ENCODE peak calls at places on chromosomes 4 and X, in five cellular contexts. R is astrocyte of the spinal cord, N is breast epithelium, X is lower lobe of right lung, D is endothelial cell. V is an unnamed sample.
A peak's percentile ranks its signal among the peaks of the same experiment; 100 is the strongest.

GRCh38 chrX:701673-702072 is 71.1 kb downstream of the SHOX start:
- DNase-seq in R (no peak), N (no peak), X (no peak), D (no peak), V (no peak)

GRCh38 chr4:181224826-181225225 is 1018.4 kb upstream of the TENM3 start:
- DNase-seq in R (peak; percentile 29), N (no peak), X (no peak), D (no peak), V (no peak)

GRCh38 chr4:159174645-159175147 is 71.8 kb downstream of the RAPGEF2 start:
- DNase-seq in R (no peak), N (no peak), X (no peak), D (no peak), V (no peak)

GRCh38 chr4:176011523-176011922 is 54.1 kb upstream of the WDR17 start:
- DNase-seq in R (peak; percentile 30), N (no peak), X (no peak), D (no peak), V (no peak)

GRCh38 chrX:105461013-105461412 is 240.5 kb upstream of the TEX13A start:
- DNase-seq in R (no peak), N (no peak), X (no peak), D (no peak), V (no peak)

GRCh38 chr4:128385683-128386304 is 98.2 kb upstream of the PGRMC2 start:
- DNase-seq in R (peak; percentile 89), N (no peak), X (no peak), D (no peak), V (no peak)

GRCh38 chrX:17655232-17656034 is 81.9 kb upstream of the SCML1 start:
- DNase-seq in R (peak; percentile 22), N (no peak), X (no peak), D (peak; percentile 8), V (peak; percentile 51)

GRCh38 chr4:3047464-3048286 is 26.7 kb downstream of the HTT-AS start:
- DNase-seq in R (peak; percentile 32), N (peak; percentile 74), X (peak; percentile 76), D (peak; percentile 71), V (peak; percentile 67)

GRCh38 chr4:142406917-142407501 is 439.1 kb downstream of the INPP4B start:
- DNase-seq in R (no peak), N (no peak), X (no peak), D (no peak), V (no peak)

GRCh38 chr4:1523907-1524636 is 117.8 kb upstream of the NKX1-1 start:
- DNase-seq in R (no peak), N (no peak), X (peak; percentile 58), D (no peak), V (no peak)

GRCh38 chr4:24229976-24230375 is 340.1 kb upstream of the PPARGC1A start:
- DNase-seq in R (no peak), N (no peak), X (no peak), D (no peak), V (no peak)

GRCh38 chr4:675036-675804 is 878 bp downstream of the MYL5 start:
- DNase-seq in R (no peak), N (no peak), X (peak; percentile 47), D (peak; percentile 24), V (peak; percentile 18)

GRCh38 chr4:19254476-19254875 is 997.2 kb upstream of the SLIT2 start:
- DNase-seq in R (peak; percentile 72), N (no peak), X (no peak), D (no peak), V (no peak)

GRCh38 chr4:16253127-16253960 is 27.1 kb upstream of the TAPT1 start:
- DNase-seq in R (peak; percentile 78), N (no peak), X (no peak), D (no peak), V (no peak)

GRCh38 chr4:7155611-7156071 is 36.7 kb upstream of the SORCS2 start:
- DNase-seq in R (no peak), N (peak; percentile 50), X (peak; percentile 47), D (no peak), V (no peak)

GRCh38 chr4:106690487-106690886 is 321.9 kb upstream of the GIMD1 start:
- DNase-seq in R (peak; percentile 50), N (no peak), X (no peak), D (no peak), V (no peak)

DNA sequence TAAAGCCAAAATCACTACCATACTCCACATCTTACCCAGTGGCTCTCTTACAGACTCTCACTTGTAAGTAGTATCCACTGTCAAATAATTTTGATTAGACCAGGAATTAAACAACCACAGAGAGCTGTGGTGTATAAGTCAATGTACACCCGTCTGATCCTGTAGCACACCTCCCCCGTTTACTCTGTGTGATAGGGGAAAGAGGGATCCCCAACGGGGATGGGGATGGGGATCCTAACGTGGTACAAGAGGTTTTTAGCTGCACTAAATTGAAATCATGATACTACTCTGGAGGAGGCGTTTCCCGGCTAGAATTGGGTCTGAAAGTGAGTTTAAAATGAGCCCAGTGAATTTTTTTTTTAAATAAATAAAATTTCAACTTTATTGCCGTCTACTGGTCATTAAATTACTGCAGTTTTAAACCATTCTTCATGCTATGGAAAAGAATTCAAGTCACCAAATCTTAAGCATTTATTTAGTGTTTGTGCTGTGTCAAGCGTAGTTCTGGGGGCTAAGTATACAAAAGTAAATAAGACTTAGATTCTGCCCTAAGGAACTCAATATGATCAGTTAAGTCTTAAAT is 76.6 kb downstream of the INTS12 start:
- DNase-seq in R (no peak), N (no peak), X (no peak), D (no peak), V (no peak)
- TF ChIP-seq CTCF in R (peak; percentile 26), N (no peak), X (no peak), D (peak; percentile 78), V (no peak)

GRCh38 chr4:48557478-48557877 is 67.4 kb downstream of the ZAR1 start:
- DNase-seq in R (no peak), N (no peak), X (no peak), D (no peak), V (no peak)
- TF ChIP-seq CTCF in R (peak; percentile 38), N (no peak), X (no peak), D (peak; percentile 23), V (no peak)

GRCh38 chr4:108646706-108647105 is 3.7 kb upstream of the OSTC start:
- DNase-seq in R (no peak), N (no peak), X (no peak), D (no peak), V (no peak)

GRCh38 chr4:108650212-108651067 is at the start of gene OSTC:
- DNase-seq in R (peak; percentile 99), N (peak; percentile 92), X (peak; percentile 97), D (peak; percentile 92), V (peak; percentile 93)

GRCh38 chr4:108649863-108650211 is 562 bp upstream of the OSTC start:
- DNase-seq in R (no peak), N (no peak), X (no peak), D (no peak), V (no peak)

GRCh38 chr4:108651068-108651794 is 832 bp downstream of the OSTC start:
- DNase-seq in R (peak; percentile 66), N (no peak), X (no peak), D (no peak), V (no peak)
- TF ChIP-seq CTCF in R (no peak), N (no peak), X (no peak), D (no peak), V (no peak)

DNA sequence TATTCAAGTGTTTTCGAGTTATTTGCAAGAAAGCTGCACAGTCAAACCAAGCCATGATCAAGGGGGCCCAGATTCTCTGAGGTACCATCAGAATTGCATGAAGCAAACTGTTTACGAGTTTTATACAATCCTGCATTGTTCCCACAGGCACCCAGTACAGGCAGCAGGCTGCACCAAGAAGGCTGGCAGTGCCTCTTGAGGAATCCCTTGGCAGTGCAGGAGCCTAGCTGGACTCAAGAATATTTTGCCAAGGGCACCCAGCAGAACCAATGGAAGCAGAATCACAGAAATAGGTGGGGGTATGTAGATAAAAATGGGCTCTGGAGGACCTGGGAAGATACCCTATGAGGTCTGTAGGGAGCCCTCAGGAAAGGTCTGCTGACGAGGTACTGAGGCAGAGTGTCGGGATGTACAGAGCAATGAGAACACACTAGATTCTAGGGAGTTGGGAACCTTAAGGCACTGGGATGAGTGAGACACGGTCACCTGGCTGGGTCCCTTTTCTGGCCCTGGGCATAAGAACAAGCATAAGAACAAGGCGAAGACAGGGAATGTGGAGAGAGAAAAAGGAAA is 2.5 kb upstream of the PLP1 start:
- DNase-seq in R (peak; percentile 50), N (no peak), X (no peak), D (no peak), V (no peak)
- TF ChIP-seq CTCF in R (peak; percentile 56), N (no peak), X (peak; percentile 19), D (no peak), V (no peak)

GRCh38 chrX:15646543-15646942 is 18.1 kb downstream of the CLTRN start:
- DNase-seq in R (no peak), N (no peak), X (no peak), D (no peak), V (no peak)

GRCh38 chrX:15644560-15644872 is 20.1 kb downstream of the CLTRN start:
- DNase-seq in R (no peak), N (no peak), X (no peak), D (no peak), V (no peak)

GRCh38 chrX:15643786-15644559 is 20.6 kb downstream of the CLTRN start:
- DNase-seq in R (no peak), N (no peak), X (no peak), D (no peak), V (no peak)

GRCh38 chrX:15646031-15646430 is 18.6 kb downstream of the CLTRN start:
- DNase-seq in R (no peak), N (no peak), X (no peak), D (no peak), V (no peak)

GRCh38 chrX:15645266-15645665 is 19.3 kb downstream of the CLTRN start:
- DNase-seq in R (no peak), N (no peak), X (no peak), D (no peak), V (no peak)
- TF ChIP-seq CTCF in R (no peak), N (no peak), X (no peak), D (no peak), V (no peak)

GRCh38 chr4:166174717-166175510 is 301.9 kb downstream of the TLL1 start:
- DNase-seq in R (peak; percentile 32), N (no peak), X (no peak), D (no peak), V (no peak)

GRCh38 chr4:166165829-166166420 is 292.9 kb downstream of the TLL1 start:
- DNase-seq in R (peak; percentile 84), N (no peak), X (no peak), D (peak; percentile 40), V (no peak)

GRCh38 chr4:166172619-166173018 is 299.6 kb downstream of the TLL1 start:
- DNase-seq in R (no peak), N (no peak), X (no peak), D (no peak), V (no peak)

GRCh38 chr4:166169111-166169510 is 296.1 kb downstream of the TLL1 start:
- DNase-seq in R (no peak), N (no peak), X (no peak), D (peak; percentile 38), V (no peak)
- TF ChIP-seq CTCF in R (peak; percentile 53), N (no peak), X (no peak), D (no peak), V (no peak)

GRCh38 chr4:59770865-59771264 is 1429.3 kb upstream of the ADGRL3 start:
- DNase-seq in R (no peak), N (no peak), X (no peak), D (no peak), V (no peak)

DNA sequence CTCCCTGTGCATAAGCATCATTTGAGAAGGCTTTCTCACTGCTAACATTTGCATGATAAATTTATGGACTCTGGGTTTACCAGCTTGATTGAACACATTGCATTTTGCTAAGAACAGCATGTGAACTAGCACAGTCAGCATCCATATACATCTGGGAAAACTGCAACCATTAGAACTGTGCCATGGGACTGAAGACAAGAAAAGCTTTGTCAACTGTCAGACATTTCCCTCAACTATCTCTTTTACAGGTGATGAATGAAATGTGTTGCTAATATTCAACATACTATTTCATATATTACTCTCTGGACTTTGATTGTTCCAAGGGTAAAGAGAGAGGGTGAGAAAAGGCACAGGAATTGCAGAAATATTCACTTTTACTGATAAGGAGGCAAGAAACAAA is 1427.4 kb upstream of the ADGRL3 start:
- DNase-seq in R (no peak), N (no peak), X (no peak), D (no peak), V (no peak)
- TF ChIP-seq CTCF in R (no peak), N (no peak), X (no peak), D (no peak), V (no peak)